ENCODE peak calls at places on chromosome 22, in four cellular contexts. T is gastrocnemius medialis, Z is fibroblast of villous mesenchyme, O is choroid plexus epithelial cell. P is an unnamed sample.

GRCh38 chr22:50218996-50219727 is 18.4 kb downstream of the SELENOO start:
- DNase-seq in T (peak; percentile 71), Z (peak; percentile 81), O (peak; percentile 94), P (peak; percentile 80)

GRCh38 chr22:44172370-44173108 is 8.2 kb upstream of the PARVG start:
- DNase-seq in T (peak; percentile 31), Z (peak; percentile 10), O (peak; percentile 44), P (no peak)

GRCh38 chr22:26259510-26259909 is 90.2 kb downstream of the SEZ6L start:
- DNase-seq in T (no peak), Z (peak; percentile 1), O (peak; percentile 1), P (peak; percentile 27)

GRCh38 chr22:47053865-47054185 is 291.4 kb downstream of the TBC1D22A start:
- DNase-seq in T (no peak), Z (peak; percentile 55), O (peak; percentile 74), P (peak; percentile 19)

GRCh38 chr22:44246615-44247326 is 66.0 kb downstream of the SHISAL1 start:
- DNase-seq in T (no peak), Z (no peak), O (no peak), P (no peak)

GRCh38 chr22:48780597-48781277 is 1046.9 kb downstream of the BRD1 start:
- DNase-seq in T (no peak), Z (no peak), O (no peak), P (no peak)

GRCh38 chr22:24417901-24418641 is 9.3 kb upstream of the ADORA2A start:
- DNase-seq in T (no peak), Z (no peak), O (no peak), P (peak; percentile 72)

GRCh38 chr22:20429254-20430100 is 8.1 kb downstream of the SCARF2 start:
- DNase-seq in T (no peak), Z (no peak), O (no peak), P (no peak)

GRCh38 chr22:17429516-17429915 is 60.3 kb downstream of the CECR2 start:
- DNase-seq in T (no peak), Z (no peak), O (no peak), P (no peak)

GRCh38 chr22:20033045-20033706 is 12.3 kb downstream of the TANGO2 start:
- DNase-seq in T (no peak), Z (no peak), O (no peak), P (no peak)

GRCh38 chr22:50227588-50228215 is 17.1 kb downstream of the TUBGCP6 start:
- DNase-seq in T (no peak), Z (no peak), O (no peak), P (no peak)

GRCh38 chr22:20990184-20991180 is 8.4 kb downstream of the LZTR1 start:
- DNase-seq in T (no peak), Z (no peak), O (no peak), P (no peak)

GRCh38 chr22:50489363-50490243 is 2.9 kb downstream of the MIOX start:
- DNase-seq in T (no peak), Z (no peak), O (no peak), P (no peak)

GRCh38 chr22:30248484-30248883 is 1.9 kb upstream of the LIF start:
- DNase-seq in T (no peak), Z (no peak), O (no peak), P (no peak)

GRCh38 chr22:40791241-40791640 is 27.9 kb downstream of the SLC25A17 start:
- DNase-seq in T (no peak), Z (no peak), O (peak; percentile 23), P (no peak)

GRCh38 chr22:44449061-44449682 is 48.9 kb downstream of the RTL6 start:
- DNase-seq in T (no peak), Z (peak; percentile 57), O (peak; percentile 83), P (peak; percentile 94)

GRCh38 chr22:41847300-41847699 is 14.4 kb downstream of the SREBF2 start:
- DNase-seq in T (no peak), Z (no peak), O (no peak), P (peak; percentile 65)

GRCh38 chr22:37508431-37508963 is 10.7 kb downstream of the CARD10 start:
- DNase-seq in T (no peak), Z (no peak), O (no peak), P (peak; percentile 54)

GRCh38 chr22:49614966-49615965 is 212.4 kb downstream of the BRD1 start:
- DNase-seq in T (no peak), Z (no peak), O (no peak), P (no peak)

GRCh38 chr22:43151251-43152000 is at the start of gene TSPO:
- DNase-seq in T (peak; percentile 59), Z (peak; percentile 45), O (no peak), P (peak; percentile 49)

GRCh38 chr22:43481528-43482309 is 69.9 kb downstream of the MPPED1 start:
- DNase-seq in T (no peak), Z (no peak), O (no peak), P (no peak)

GRCh38 chr22:22403771-22404170 is 104.8 kb downstream of the ZNF280B start:
- DNase-seq in T (no peak), Z (no peak), O (no peak), P (no peak)
- TF ChIP-seq CTCF in T (no peak), Z (no peak), O (no peak), P (no peak)

DNA sequence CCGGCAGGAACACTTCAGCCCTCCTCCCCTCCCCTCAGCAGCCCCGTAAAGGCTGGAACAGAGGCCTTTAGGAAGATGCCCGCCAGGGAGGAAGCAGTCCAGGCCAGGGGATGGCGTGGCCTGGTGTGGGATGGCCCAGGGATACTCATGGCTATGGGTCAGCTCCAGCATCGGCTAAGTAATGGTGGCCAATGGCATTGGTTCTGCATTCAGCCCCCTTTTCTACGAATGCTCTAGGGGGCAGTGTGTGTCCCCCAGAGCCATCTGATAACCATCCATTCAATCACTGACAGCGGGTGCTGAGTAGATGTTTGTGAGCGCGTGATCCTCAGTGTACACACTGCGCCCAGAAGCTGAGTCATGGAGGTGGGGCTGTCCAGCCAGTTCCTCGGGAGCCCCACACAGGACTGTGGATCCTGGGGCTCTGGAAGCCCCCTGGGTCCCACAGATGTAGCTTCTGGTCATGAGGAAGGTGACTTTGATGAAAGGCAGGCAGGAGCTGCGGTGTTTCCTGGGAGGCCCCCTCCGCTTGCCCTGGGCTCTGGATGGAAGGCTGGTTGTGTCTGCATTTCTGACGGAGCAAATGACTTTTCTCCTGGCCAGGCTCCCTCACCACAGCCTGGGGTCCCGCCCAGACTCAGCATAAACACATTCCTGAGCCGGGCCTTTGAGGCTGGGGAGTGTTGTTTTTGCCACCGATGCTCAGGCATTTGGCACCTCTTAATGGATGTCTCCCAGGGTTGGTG is 46.5 kb downstream of the FBLN1 start:
- DNase-seq in T (peak; percentile 42), Z (peak; percentile 98), O (peak; percentile 94), P (peak; percentile 91)
- TF ChIP-seq CTCF in T (no peak), Z (peak; percentile 63), O (peak; percentile 60), P (peak; percentile 7)

GRCh38 chr22:38850399-38850798 is 6.6 kb upstream of the NPTXR start:
- DNase-seq in T (no peak), Z (no peak), O (no peak), P (no peak)
- TF ChIP-seq CTCF in T (no peak), Z (no peak), O (no peak), P (no peak)

DNA sequence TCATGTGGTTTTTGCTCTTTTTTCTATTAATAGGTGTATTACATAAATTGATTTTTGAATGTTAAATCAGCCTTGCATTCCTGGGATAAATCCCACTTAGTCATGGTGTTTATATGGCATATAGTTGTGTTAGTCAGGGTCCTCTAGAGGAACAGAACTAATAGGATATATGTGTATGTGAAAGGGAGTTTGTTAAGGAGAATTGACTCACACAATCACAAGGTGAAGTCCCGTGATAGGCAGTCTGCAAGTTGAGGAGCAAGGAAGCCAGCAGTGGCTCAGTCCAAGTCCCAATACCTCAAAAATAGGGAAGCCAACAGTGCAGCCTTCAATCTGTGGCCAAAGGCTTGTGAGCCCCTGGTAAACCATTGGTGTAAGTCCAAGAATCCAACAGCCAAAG is 12.7 kb downstream of the SFI1 start:
- DNase-seq in T (no peak), Z (no peak), O (no peak), P (no peak)
- TF ChIP-seq CTCF in T (no peak), Z (no peak), O (no peak), P (no peak)